ENCODE peak calls at places on chromosomes 16 and 17, in four cellular contexts. T is H1, B is K562, X is GM12878. U is an unnamed sample.

GRCh38 chr16:84933774-84934571 is 77.4 kb downstream of the ZDHHC7 start:
- DNase-seq in B (no peak), X (no peak), T (no peak), U (no peak)

GRCh38 chr16:57245472-57246113 is 534 bp downstream of the ARL2BP start:
- DNase-seq in T (no peak), X (no peak), B (peak), U (peak)

GRCh38 chr16:68460067-68460466 is 11.8 kb upstream of the SMPD3 start:
- DNase-seq in T (no peak), B (no peak), X (no peak), U (no peak)

GRCh38 chr16:14301150-14302030 is 230.3 kb downstream of the MRTFB start:
- DNase-seq in T (no peak), X (no peak), B (peak), U (no peak)

GRCh38 chr17:50464736-50465135 is 3.9 kb downstream of the CHAD start:
- DNase-seq in T (no peak), B (no peak), X (no peak), U (no peak)

GRCh38 chr16:51095114-51095872 is 55.8 kb downstream of the SALL1 start:
- DNase-seq in X (no peak), T (no peak), B (no peak), U (no peak)

GRCh38 chr17:50830994-50831393 is 4.4 kb upstream of the WFIKKN2 start:
- DNase-seq in X (no peak), B (no peak), T (no peak), U (no peak)

GRCh38 chr16:56519459-56520250 is at the start of gene BBS2:
- DNase-seq in B (peak), T (peak), X (peak), U (peak)

GRCh38 chr17:4287710-4288109 is 23.9 kb upstream of the ANKFY1 start:
- DNase-seq in B (no peak), X (no peak), T (no peak), U (no peak)

GRCh38 chr16:67546761-67547422 is 15.4 kb upstream of the CTCF start:
- DNase-seq in B (peak), X (no peak), T (peak), U (peak)

GRCh38 chr16:75726390-75726789 is at the start of gene CPHXL:
- DNase-seq in T (no peak), B (no peak), X (no peak), U (no peak)

GRCh38 chr17:9658593-9659211 is 13.4 kb downstream of the USP43 start:
- DNase-seq in T (no peak), B (no peak), X (no peak), U (no peak)

GRCh38 chr16:27127293-27127692 is 60.6 kb downstream of the C16orf82 start:
- DNase-seq in B (no peak), X (no peak), T (no peak), U (no peak)

GRCh38 chr17:60077672-60078519 is 825 bp downstream of the HEATR6 start:
- DNase-seq in X (no peak), T (no peak), B (peak), U (no peak)

GRCh38 chr17:69880591-69881112 is 194.4 kb upstream of the KCNJ16 start:
- DNase-seq in X (no peak), B (peak), T (no peak), U (no peak)

GRCh38 chr16:10982430-10983174 is 38.2 kb downstream of the CLEC16A start:
- DNase-seq in X (no peak), T (no peak), B (no peak), U (no peak)

GRCh38 chr17:31130286-31131224 is 35.8 kb downstream of the NF1 start:
- DNase-seq in T (no peak), B (no peak), X (no peak), U (no peak)

DNA sequence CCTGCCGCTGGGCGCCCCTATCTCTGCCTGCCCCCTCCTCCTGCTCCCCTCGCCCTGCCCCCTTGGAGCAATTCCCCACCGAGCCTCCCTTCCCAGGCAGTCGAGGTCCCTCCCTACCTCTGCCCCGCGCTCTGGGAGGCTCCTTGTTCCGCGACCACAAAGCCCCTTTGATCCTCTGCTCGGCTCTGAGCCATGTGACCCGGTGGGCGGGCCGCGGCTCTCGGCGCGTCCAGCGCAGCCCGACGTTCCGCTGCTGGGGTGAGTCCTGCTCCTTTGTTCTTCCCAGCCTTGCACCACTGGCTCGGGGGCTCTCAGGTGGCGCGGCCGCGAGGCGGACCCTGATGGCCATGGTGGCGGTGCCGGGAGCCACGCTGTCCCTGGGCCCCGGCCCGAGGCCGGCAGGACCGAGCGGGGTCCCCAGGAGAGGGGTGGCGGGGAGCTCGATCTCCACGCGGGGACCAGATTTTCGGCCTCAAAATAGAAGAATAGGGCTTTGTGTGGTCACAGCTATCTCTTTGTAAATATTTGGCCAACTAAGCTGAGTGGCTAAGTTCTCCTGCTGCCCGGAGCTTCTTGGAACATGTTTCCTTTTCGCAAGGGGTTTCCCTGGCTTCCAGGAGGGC is 310.6 kb downstream of the SEC14L1 start:
- DNase-seq in B (peak), T (peak), X (no peak), U (no peak)
- TF ChIP-seq EGR1 in B (peak), T (peak), X (peak), U (no peak)

DNA sequence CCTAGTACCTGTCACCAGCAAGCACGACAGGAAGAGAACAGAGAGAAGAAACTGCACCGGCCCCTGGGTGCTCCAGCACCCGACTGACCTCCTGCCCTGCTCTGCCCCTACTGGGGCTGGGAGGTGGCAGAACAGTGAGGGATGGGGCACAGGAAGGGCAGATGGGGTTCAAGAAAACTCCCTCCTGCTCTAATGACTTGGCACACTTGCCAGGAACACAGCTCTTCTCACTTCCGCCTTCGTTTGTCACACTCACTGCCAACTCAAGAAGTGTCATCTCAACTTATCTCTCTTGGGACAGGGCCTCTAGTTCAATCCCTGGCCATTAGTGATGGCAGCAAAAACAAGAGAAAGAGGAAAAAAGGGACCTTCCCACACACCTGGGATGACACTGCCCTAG is 42.7 kb upstream of the ICAM2 start:
- DNase-seq in T (no peak), X (peak), B (no peak), U (no peak)
- H2AFZ ChIP-seq in T (no peak), X (peak), B (no peak), U (no peak)

DNA sequence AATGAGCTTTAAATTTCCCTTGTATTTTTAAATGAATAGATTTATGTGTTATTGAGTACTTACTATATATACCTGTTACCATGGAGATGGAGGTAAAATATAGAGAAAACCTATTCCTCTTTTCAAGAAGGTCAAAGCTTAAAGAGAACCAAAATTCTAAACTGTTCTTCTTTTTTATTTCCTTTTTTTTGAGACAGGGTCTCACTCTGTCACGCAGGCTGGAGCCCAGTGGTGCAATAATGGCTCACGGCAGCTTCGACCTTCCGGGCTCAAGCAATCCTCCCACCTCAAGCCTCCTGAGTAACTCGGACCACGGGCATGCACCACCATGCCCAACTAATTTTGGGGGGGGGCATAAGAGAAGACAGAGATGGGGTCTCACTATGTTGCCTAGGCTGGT is 25.0 kb upstream of the TMEM97 start:
- DNase-seq in T (no peak), B (no peak), X (no peak), U (no peak)
- TF ChIP-seq EGR1 in T (no peak), B (no peak), X (no peak), U (no peak)

GRCh38 chr16:71576971-71577370 is at the start of gene TAT:
- DNase-seq in B (no peak), X (no peak), T (no peak), U (no peak)
- H2AFZ ChIP-seq in B (no peak), X (no peak), T (no peak), U (no peak)

GRCh38 chr17:36980281-36980761 is 31.6 kb downstream of the AATF start:
- DNase-seq in B (no peak), T (no peak), X (no peak), U (no peak)

GRCh38 chr17:36979585-36979941 is 30.8 kb downstream of the AATF start:
- DNase-seq in B (no peak), T (no peak), X (no peak), U (no peak)

GRCh38 chr17:36977568-36977967 is 28.8 kb downstream of the AATF start:
- DNase-seq in T (no peak), X (no peak), B (no peak), U (no peak)

GRCh38 chr17:36977066-36977465 is 28.3 kb downstream of the AATF start:
- DNase-seq in B (no peak), X (no peak), T (no peak), U (no peak)

DNA sequence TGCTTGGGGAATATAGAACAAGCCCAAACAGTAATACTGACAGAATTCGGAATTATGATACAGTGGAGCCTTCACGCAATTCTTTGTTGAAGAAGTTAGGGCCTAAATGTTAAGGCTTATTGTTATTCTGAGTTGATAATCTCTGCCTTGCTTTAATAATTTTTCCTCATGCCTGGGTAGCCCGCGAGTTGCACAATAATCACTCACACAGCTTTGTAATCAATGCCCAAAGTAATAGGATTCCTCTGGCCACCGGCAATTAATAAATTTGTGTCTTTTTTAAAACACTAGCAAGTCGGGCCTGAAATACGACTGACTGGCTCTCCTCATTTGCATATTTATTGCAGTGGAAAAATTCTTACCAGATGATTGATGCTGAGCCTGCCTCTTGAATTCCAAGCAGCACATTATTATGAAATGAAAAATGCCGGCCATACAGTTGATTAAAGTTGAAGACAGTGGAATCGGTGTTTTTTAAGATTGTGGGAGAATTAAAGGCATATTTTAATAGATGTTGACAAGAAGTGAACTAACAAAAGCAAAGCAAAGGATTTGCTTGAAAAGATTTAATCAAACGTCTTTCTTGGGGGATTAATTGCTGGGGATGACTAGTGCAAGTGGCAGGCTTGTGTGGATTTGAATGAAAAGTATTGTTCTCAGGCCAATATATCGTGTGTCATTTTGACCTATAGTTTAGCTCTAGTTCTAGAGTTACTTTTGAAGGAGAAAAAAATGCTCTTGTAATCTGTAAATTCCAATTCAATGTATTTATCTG is 30.2 kb downstream of the AATF start:
- DNase-seq in X (no peak), B (no peak), T (no peak), U (no peak)
- TF ChIP-seq EGR1 in X (no peak), B (no peak), T (no peak), U (no peak)

DNA sequence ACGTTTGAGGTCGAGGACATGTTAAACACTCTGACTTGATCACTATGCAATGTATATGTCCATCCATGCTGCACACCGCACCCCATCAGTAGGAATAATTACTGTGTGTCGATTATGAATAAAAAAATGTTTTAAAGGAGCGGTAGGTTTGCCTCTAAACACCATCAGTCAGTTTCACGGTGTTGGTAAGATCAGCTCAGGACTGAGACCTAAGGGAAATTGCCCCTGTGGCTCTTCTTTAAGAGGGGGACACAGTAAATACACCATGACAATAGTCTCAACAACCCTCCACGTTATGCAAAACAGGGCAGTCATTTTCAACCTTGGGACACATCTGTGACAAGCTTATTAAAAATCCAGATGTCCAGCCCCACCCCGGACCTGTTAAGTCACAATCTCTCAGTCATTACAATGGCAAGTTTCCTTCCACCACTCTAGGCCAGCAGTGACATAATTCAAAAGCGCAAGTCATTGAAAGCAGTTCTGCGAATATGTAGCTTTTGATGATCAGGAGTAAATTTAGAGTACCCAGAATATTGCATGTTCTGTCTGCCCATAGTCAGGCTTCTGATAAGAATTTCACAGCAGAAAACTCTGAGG is 1.2 kb downstream of the ATMIN start:
- DNase-seq in B (peak), X (no peak), T (no peak), U (no peak)
- H2AFZ ChIP-seq in B (peak), X (no peak), T (peak), U (no peak)

GRCh38 chr16:86370036-86370435 is 140.3 kb upstream of the FOXF1 start:
- DNase-seq in T (no peak), X (no peak), B (no peak), U (no peak)

GRCh38 chr16:86368261-86368660 is 142.1 kb upstream of the FOXF1 start:
- DNase-seq in T (no peak), X (no peak), B (no peak), U (no peak)

GRCh38 chr16:86364653-86365380 is 145.5 kb upstream of the FOXF1 start:
- DNase-seq in X (no peak), T (no peak), B (no peak), U (no peak)

GRCh38 chr16:86365513-86366040 is 144.8 kb upstream of the FOXF1 start:
- DNase-seq in T (no peak), X (no peak), B (no peak), U (no peak)

DNA sequence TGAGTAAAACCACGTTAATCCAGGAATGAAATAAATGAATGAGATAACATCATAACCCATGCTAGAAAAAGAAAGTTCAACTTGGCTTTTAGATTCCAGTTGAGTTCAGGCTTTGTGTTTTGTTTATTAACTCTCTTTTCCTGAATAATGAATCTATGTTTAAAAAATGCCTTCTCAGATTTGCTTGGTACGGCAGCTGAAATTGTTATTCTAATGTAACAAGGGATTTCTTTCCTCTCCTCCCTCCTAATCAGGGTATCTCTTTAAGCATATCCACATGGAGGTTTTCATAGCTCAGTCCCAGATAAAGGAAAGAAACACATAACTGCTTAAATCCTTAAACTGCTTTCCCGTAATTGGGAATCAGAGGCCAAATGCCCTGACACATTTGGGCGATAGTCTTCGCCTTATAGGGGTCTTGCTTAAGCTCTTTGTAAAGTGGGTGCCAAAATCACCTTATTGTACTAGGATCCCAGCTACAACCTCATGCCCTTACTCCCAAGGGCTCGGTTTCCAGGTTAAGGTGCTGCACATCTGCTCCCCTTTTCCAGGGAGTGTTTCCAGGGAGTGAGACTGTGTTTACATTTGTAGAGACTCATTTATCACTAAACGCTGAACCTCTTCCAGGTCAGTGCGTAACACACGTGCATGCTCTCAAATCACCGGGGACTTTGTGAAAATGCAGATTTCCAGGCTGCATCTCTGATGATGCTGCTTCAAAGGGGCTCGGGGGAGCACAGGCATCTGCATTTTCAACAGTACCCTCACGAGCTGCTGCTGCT is 142.8 kb upstream of the FOXF1 start:
- DNase-seq in B (no peak), X (no peak), T (no peak), U (no peak)
- TF ChIP-seq EGR1 in B (no peak), X (no peak), T (no peak), U (no peak)